ENCODE peak calls at places on chromosomes 7 and 10, in ten cellular contexts. H is psoas muscle; A is astrocyte of the cerebellum; K is CD8-positive, alpha-beta T cell; Z is fibroblast of lung; M is AG10803; V is left ventricle myocardium inferior; Q is A549; N is hepatocyte; C is BE2C. T is an unnamed sample.

GRCh38 chr10:20058135-20058534 is 241.9 kb downstream of the PLXDC2 start:
- DNase-seq in Z (no peak), K (no peak), V (no peak), M (no peak), C (no peak), H (no peak), Q (no peak), A (no peak), N (no peak), T (no peak)

GRCh38 chr7:81908220-81908619 is 138.4 kb upstream of the HGF start:
- DNase-seq in N (no peak), Q (peak; percentile 26), C (no peak), M (peak; percentile 1), H (no peak), V (no peak), A (no peak), K (no peak), Z (no peak), T (peak; percentile 36)

GRCh38 chr7:38160003-38160571 is 18.0 kb upstream of the STARD3NL start:
- DNase-seq in Q (no peak), A (no peak), K (no peak), V (no peak), N (peak; percentile 49), Z (no peak), M (no peak), H (no peak), C (no peak), T (no peak)

GRCh38 chr10:70198696-70199466 is 28.6 kb upstream of the SAR1A start:
- DNase-seq in K (no peak), Z (no peak), M (peak; percentile 30), H (no peak), N (no peak), Q (no peak), C (no peak), V (no peak), A (no peak), T (peak; percentile 46)

GRCh38 chr10:15515207-15515606 is 144.1 kb upstream of the FAM171A1 start:
- DNase-seq in H (no peak), Z (no peak), Q (no peak), V (no peak), M (peak; percentile 82), N (peak; percentile 27), K (no peak), C (no peak), A (no peak), T (no peak)

GRCh38 chr10:46543379-46544014 is 13.0 kb downstream of the GPRIN2 start:
- DNase-seq in K (no peak), Z (no peak), H (peak; percentile 32), V (peak; percentile 12), N (no peak), M (no peak), A (no peak), C (peak; percentile 8), Q (no peak), T (no peak)

GRCh38 chr7:128067983-128068382 is 36.7 kb upstream of the LRRC4 start:
- DNase-seq in V (no peak), H (no peak), A (no peak), C (no peak), Q (no peak), M (peak; percentile 24), N (no peak), Z (no peak), K (no peak), T (no peak)

GRCh38 chr10:130179640-130180039 is 43.4 kb downstream of the GLRX3 start:
- DNase-seq in A (peak; percentile 77), C (peak; percentile 34), Z (peak; percentile 68), M (peak; percentile 70), Q (peak; percentile 65), K (peak; percentile 23), H (no peak), N (peak; percentile 71), V (no peak), T (peak; percentile 92)

GRCh38 chr7:48636391-48637015 is 287.8 kb upstream of the CDC14C start:
- DNase-seq in K (no peak), M (no peak), N (no peak), Q (no peak), C (no peak), H (no peak), V (peak; percentile 56), A (no peak), Z (peak; percentile 12), T (no peak)

GRCh38 chr10:53536322-53536721 is 763.7 kb upstream of the MBL2 start:
- DNase-seq in N (no peak), V (no peak), Q (no peak), C (no peak), K (no peak), H (no peak), A (no peak), M (no peak), Z (no peak), T (no peak)

GRCh38 chr10:73627300-73627699 is 14.0 kb downstream of the MYOZ1 start:
- DNase-seq in Z (no peak), Q (no peak), H (no peak), A (no peak), K (no peak), N (no peak), M (no peak), V (no peak), C (no peak), T (no peak)
- H3K4me3 ChIP-seq in Z (no peak overlapping the region), Q (no peak overlapping the region), H (peak overlapping the region; percentile 93), A (no peak overlapping the region), K (no peak overlapping the region), N (no peak overlapping the region), M (no peak overlapping the region), V (no peak overlapping the region), C (no peak overlapping the region), T (no peak overlapping the region)

DNA sequence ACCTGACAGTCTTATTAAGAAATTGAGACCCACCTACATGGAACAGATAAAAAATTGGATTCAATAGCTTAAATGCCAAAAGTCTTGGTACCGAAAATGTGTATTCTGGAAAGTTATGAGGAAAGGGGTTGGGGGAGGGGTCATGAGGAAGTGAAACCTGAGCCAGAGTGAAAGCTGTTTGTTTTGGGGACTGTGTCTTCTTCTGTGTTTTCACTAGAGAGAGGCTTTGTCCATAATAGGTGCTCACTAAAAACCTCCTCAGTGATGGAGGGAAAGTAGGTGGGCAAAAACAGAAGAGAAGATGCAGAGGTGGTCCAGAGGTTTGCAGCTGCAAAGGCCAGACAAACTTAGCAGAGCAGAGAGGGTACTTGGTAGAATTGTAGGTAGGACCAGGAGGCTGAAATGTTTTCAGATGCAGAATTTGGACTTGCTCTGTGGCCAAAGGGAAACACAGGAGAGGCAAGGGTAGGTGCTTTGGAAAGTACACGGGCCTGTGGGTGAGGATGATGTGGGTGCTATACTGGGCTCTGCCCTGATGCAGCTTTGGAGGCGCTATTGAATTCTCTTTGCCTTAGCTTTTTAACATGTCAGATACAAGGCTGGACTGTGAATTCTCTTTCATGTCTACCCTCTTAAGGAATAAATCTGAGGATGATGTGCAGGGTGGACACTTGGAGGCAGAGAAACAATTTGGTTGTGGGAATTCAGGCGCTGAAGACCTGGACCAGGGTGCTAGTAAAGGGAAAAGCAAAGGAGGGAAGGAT is 254.6 kb downstream of the PTEN start:
- DNase-seq in H (no peak), Q (peak; percentile 28), A (no peak), N (no peak), M (no peak), Z (no peak), V (no peak), K (no peak), C (peak; percentile 10), T (peak; percentile 34)
- TF ChIP-seq CTCF in H (peak; percentile 9), Q (no peak), A (no peak), N (no peak), M (no peak), Z (peak; percentile 11), V (peak; percentile 24), K (no peak), C (peak; percentile 47), T (peak; percentile 46)

GRCh38 chr10:6145414-6145978 is 56.7 kb downstream of the RBM17 start:
- DNase-seq in Z (no peak), C (peak; percentile 35), Q (no peak), V (no peak), H (no peak), A (no peak), N (peak; percentile 45), M (no peak), K (no peak), T (no peak)
- H3K4me3 ChIP-seq in Z (peak overlapping the region; percentile 69), C (peak overlapping the region; percentile 66), Q (peak overlapping the region; percentile 92), V (peak overlapping the region; percentile 98), H (peak overlapping the region; percentile 99), A (peak overlapping the region; percentile 67), N (peak overlapping the region; percentile 86), M (peak overlapping the region; percentile 65), K (peak overlapping the region; percentile 89), T (peak overlapping the region; percentile 75)

DNA sequence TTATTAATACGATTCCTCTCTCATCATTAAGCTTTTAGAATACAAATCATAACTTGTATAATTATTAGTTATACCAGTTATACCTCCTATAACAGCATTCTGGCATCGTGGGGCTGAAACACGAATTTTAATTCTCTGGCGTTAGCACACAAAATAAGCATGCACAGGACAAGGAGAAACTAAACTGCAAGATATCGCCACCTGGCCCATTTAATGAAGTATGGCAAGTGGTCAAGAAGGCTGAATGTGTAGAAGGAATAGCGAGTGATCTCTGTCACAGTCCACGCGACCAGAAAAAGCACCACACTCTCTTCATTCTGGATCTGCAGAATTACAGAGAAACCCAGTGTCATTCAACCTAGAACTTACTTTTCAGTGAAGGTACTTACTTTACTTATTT is 18.1 kb downstream of the HACD1 start:
- DNase-seq in Z (peak; percentile 42), N (peak; percentile 11), A (peak; percentile 39), H (no peak), M (peak; percentile 27), C (no peak), V (no peak), Q (peak; percentile 40), K (no peak), T (peak; percentile 73)
- TF ChIP-seq CTCF in Z (peak; percentile 52), N (peak; percentile 33), A (peak; percentile 62), H (no peak), M (peak; percentile 40), C (peak; percentile 35), V (peak; percentile 50), Q (peak; percentile 29), K (no peak), T (peak; percentile 77)

GRCh38 chr10:74797550-74797949 is 28.9 kb upstream of the KAT6B start:
- DNase-seq in M (no peak), V (no peak), N (no peak), Z (no peak), K (no peak), A (no peak), C (no peak), Q (no peak), H (no peak), T (no peak)

GRCh38 chr10:74801447-74801846 is 25.0 kb upstream of the KAT6B start:
- DNase-seq in M (no peak), A (no peak), C (no peak), K (no peak), H (no peak), V (no peak), Q (no peak), Z (no peak), N (no peak), T (no peak)

GRCh38 chr10:74794531-74794930 is 31.9 kb upstream of the KAT6B start:
- DNase-seq in N (no peak), Q (no peak), K (no peak), Z (no peak), H (no peak), V (no peak), A (no peak), C (no peak), M (no peak), T (no peak)

DNA sequence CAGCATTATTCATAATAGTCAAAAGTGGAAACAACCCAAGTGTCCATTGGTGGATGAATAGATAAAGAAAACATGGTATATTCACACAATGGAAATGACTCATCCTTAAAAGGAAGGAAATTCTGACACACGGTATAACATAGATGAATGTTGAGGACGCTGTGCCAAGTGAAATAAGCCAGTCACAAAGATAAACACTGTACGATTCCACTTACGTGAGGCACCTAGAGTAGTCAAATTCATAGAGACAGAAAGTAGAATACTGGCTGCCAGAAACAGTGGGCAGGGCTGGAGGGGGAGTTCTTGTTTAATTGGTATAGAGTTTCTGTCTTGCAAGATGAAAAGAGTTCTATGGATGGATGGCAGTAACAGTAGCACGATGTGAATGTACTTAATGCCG is 26.6 kb upstream of the KAT6B start:
- DNase-seq in Q (peak; percentile 44), N (no peak), K (no peak), V (no peak), H (no peak), Z (peak; percentile 93), A (peak; percentile 63), C (no peak), M (peak; percentile 17), T (peak; percentile 80)
- H3K4me3 ChIP-seq in Q (no peak overlapping the region), N (no peak overlapping the region), K (no peak overlapping the region), V (no peak overlapping the region), H (no peak overlapping the region), Z (no peak overlapping the region), A (no peak overlapping the region), C (no peak overlapping the region), M (no peak overlapping the region), T (no peak overlapping the region)

T was measured in choroid plexus epithelial cell.